ENCODE peak calls at places on chromosomes 2 and 18, in five cellular contexts. C is CD4-positive, alpha-beta T cell; U is WERI-Rb-1; L is CD4-positive, CD25-positive, alpha-beta regulatory T cell; I is cardiac muscle cell. W is an unnamed sample.

GRCh38 chr2:163682695-163683094 is 53.1 kb downstream of the FIGN start:
- DNase-seq in U (no peak), L (no peak), I (peak; percentile 49), C (no peak), W (no peak)

GRCh38 chr2:85811173-85811849 is 57.5 kb downstream of the ATOH8 start:
- DNase-seq in U (no peak), L (no peak), I (peak; percentile 67), C (no peak), W (no peak)

GRCh38 chr2:135960598-135961551 is 24.6 kb downstream of the DARS1 start:
- DNase-seq in U (no peak), C (peak; percentile 8), I (peak; percentile 55), L (peak; percentile 37), W (peak; percentile 11)

GRCh38 chr2:233436191-233436581 is 81.9 kb downstream of the DGKD start:
- DNase-seq in C (no peak), L (no peak), U (no peak), I (no peak), W (no peak)

GRCh38 chr2:114550895-114551793 is 108.7 kb downstream of the DPP10 start:
- DNase-seq in U (peak; percentile 66), I (peak; percentile 74), L (no peak), C (no peak), W (peak; percentile 48)

GRCh38 chr2:28395334-28396061 is 2.8 kb downstream of the FOSL2 start:
- DNase-seq in C (no peak), U (no peak), I (peak; percentile 89), L (no peak), W (no peak)

GRCh38 chr18:58863539-58864145 is 1.0 kb upstream of the ZNF532 start:
- DNase-seq in L (peak; percentile 42), U (peak; percentile 46), C (peak; percentile 26), I (peak; percentile 61), W (no peak)

GRCh38 chr18:46002934-46003333 is 35.8 kb upstream of the EPG5 start:
- DNase-seq in I (no peak), L (no peak), U (no peak), C (no peak), W (no peak)

GRCh38 chr2:234001380-234001993 is 49.0 kb upstream of the SPP2 start:
- DNase-seq in I (no peak), U (no peak), L (no peak), C (no peak), W (no peak)

GRCh38 chr18:48017625-48018024 is 87.2 kb upstream of the SMAD2 start:
- DNase-seq in U (no peak), L (no peak), I (peak; percentile 80), C (no peak), W (no peak)

GRCh38 chr2:233674995-233675394 is 3.3 kb downstream of the UGT1A9 start:
- DNase-seq in I (no peak), U (peak; percentile 45), C (no peak), L (no peak), W (no peak)

GRCh38 chr2:49261021-49261538 is 106.8 kb upstream of the FSHR start:
- DNase-seq in U (no peak), L (no peak), I (peak; percentile 23), C (no peak), W (no peak)

GRCh38 chr2:217695033-217695520 is 307.7 kb downstream of the TNS1 start:
- DNase-seq in I (peak; percentile 90), L (no peak), C (no peak), U (no peak), W (no peak)

GRCh38 chr2:163604941-163605555 is 130.8 kb downstream of the FIGN start:
- DNase-seq in L (no peak), I (peak; percentile 55), C (no peak), U (no peak), W (no peak)

DNA sequence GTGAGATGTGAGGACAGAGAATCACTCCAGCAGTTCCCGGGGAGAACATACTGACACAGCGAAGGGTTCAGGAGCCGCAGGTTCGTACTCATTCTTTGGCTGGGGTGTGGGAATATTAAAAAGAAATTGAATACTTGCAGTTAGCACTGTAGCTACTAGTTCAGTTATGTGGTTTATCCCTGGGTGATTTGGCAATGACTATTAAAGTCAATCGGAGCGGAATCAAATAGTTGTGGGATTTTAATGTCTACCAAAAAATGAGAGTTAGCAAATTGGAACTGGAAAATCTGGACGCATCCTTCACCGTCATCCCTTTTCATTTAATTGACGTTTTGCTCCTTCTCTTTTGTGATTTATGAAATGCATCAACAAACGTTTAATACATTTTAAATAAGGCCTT is 50.8 kb downstream of the GBX2 start:
- DNase-seq in C (no peak), U (no peak), L (no peak), I (no peak), W (no peak)
- H3K27me3 ChIP-seq in C (peaks cover 6% of the 10 kb centered on the region), U (no peaks in the 10 kb centered on the region), L (no peaks in the 10 kb centered on the region), I (no peaks in the 10 kb centered on the region), W (no peaks in the 10 kb centered on the region)

DNA sequence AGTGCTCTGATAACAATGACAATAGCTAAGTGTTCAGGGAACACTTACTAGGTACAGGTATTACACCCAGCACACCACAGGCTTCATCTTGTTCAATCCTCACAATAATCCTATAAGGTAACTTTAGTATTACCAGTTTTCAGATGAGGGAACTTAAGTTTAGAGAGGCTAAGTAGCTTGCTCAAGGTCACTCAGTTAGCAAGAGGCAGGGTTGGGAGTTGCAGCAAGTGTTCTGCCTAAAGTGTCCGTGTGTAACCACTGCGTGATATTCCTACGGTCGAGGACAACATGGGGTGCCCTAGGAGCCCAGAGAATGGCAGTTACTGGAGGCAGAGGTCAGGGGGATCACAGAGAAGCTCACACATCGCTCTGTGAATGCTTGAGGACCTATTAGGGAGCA is 30.2 kb upstream of the EGR4 start:
- DNase-seq in I (no peak), L (no peak), U (no peak), C (no peak), W (no peak)
- H3K27me3 ChIP-seq in I (peaks cover 53% of the 10 kb centered on the region), L (peaks cover 10% of the 10 kb centered on the region), U (no peaks in the 10 kb centered on the region), C (peaks cover 16% of the 10 kb centered on the region), W (no peaks in the 10 kb centered on the region)

GRCh38 chr2:17191223-17191622 is 327.0 kb downstream of the RAD51AP2 start:
- DNase-seq in L (no peak), U (peak; percentile 87), I (no peak), C (no peak), W (no peak)
- H3K27me3 ChIP-seq in L (no peaks in the 10 kb centered on the region), U (no peaks in the 10 kb centered on the region), I (no peaks in the 10 kb centered on the region), C (no peaks in the 10 kb centered on the region), W (no peaks in the 10 kb centered on the region)

GRCh38 chr2:160005908-160006307 is 56.5 kb downstream of the PLA2R1 start:
- DNase-seq in U (no peak), I (no peak), C (no peak), L (no peak), W (no peak)

GRCh38 chr2:160006466-160006865 is 55.9 kb downstream of the PLA2R1 start:
- DNase-seq in I (no peak), U (no peak), C (no peak), L (no peak), W (no peak)

GRCh38 chr2:160007111-160007510 is 55.3 kb downstream of the PLA2R1 start:
- DNase-seq in U (no peak), I (no peak), C (no peak), L (no peak), W (no peak)

GRCh38 chr2:160010361-160011145 is 51.9 kb downstream of the PLA2R1 start:
- DNase-seq in C (no peak), U (no peak), I (no peak), L (no peak), W (no peak)

DNA sequence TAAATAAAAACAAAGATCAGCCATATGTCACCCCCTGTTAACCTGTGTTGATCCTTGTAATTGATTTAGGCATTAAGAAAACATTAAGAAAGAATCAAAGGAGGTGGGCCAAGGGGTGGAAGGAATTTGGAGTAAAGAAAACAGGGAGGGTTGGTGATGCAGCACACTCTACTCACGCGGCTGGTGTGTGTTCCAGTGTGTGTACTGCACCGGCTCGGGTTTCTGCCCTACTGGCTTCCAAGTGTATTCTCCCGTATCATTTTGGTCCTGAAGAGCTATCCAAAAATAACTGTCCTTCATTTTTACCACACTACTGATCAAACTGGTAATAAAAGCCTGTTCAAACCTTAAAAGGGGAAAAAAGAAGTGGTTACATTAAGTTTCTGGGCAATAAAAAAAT is 56.9 kb downstream of the PLA2R1 start:
- DNase-seq in L (no peak), C (no peak), U (no peak), I (no peak), W (no peak)
- H3K27me3 ChIP-seq in L (peaks cover 2% of the 10 kb centered on the region), C (no peaks in the 10 kb centered on the region), U (no peaks in the 10 kb centered on the region), I (no peaks in the 10 kb centered on the region), W (no peaks in the 10 kb centered on the region)

GRCh38 chr2:104849618-104850097 is 4.3 kb upstream of the POU3F3 start:
- DNase-seq in I (peak; percentile 77), C (peak; percentile 25), U (peak; percentile 41), L (no peak), W (no peak)

GRCh38 chr2:104849036-104849551 is 4.8 kb upstream of the POU3F3 start:
- DNase-seq in U (no peak), C (no peak), I (no peak), L (no peak), W (no peak)

GRCh38 chr2:104851236-104852160 is 2.4 kb upstream of the POU3F3 start:
- DNase-seq in I (no peak), U (no peak), C (no peak), L (no peak), W (no peak)

GRCh38 chr2:104852161-104852689 is 1.7 kb upstream of the POU3F3 start:
- DNase-seq in I (no peak), C (no peak), U (no peak), L (no peak), W (no peak)

GRCh38 chr2:104850322-104851184 is 3.4 kb upstream of the POU3F3 start:
- DNase-seq in L (no peak), C (no peak), U (no peak), I (no peak), W (no peak)
- H3K27me3 ChIP-seq in L (peaks cover 52% of the 10 kb centered on the region), C (peaks cover 91% of the 10 kb centered on the region), U (peaks cover 82% of the 10 kb centered on the region), I (peaks cover 98% of the 10 kb centered on the region), W (peaks cover 54% of the 10 kb centered on the region)

GRCh38 chr2:26598336-26599006 is 42.7 kb downstream of the CIB4 start:
- DNase-seq in L (no peak), U (peak; percentile 27), I (no peak), C (no peak), W (no peak)
- H3K27me3 ChIP-seq in L (peaks cover 18% of the 10 kb centered on the region), U (no peaks in the 10 kb centered on the region), I (peaks cover 5% of the 10 kb centered on the region), C (peaks cover 37% of the 10 kb centered on the region), W (no peaks in the 10 kb centered on the region)

DNA sequence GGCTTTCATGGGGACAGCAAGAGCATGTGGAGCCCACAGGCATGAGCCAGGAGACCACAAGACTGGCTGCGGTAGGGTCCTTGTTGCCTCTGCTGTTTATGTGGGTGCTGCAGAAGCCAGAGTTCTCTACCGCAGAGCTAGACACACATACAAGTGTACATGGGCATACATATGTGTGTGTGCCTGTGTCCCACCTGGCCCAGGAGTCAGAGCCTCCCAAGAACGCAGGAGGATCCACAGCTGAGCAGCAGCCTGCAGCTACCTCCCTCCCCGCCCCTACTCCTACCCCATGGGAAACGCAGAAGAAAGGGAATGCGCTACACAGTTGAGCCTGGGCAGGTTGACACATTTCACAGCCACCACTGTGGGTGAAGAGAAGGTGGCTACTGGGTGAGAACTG is 438.1 kb upstream of the SMIM21 start:
- DNase-seq in C (no peak), I (no peak), U (no peak), L (no peak), W (no peak)
- H3K27me3 ChIP-seq in C (no peaks in the 10 kb centered on the region), I (no peaks in the 10 kb centered on the region), U (no peaks in the 10 kb centered on the region), L (no peaks in the 10 kb centered on the region), W (no peaks in the 10 kb centered on the region)

GRCh38 chr18:22180722-22181121 is 11.3 kb downstream of the GATA6 start:
- DNase-seq in U (no peak), I (no peak), L (no peak), C (no peak), W (no peak)
- H3K27me3 ChIP-seq in U (peaks cover 94% of the 10 kb centered on the region), I (no peaks in the 10 kb centered on the region), L (peaks cover 15% of the 10 kb centered on the region), C (peaks cover 28% of the 10 kb centered on the region), W (peaks cover 30% of the 10 kb centered on the region)

W was measured in iPS DF 6.9.